ENCODE peak calls at places on chromosomes 16 and 17, in seven cellular contexts. A is tibial artery, G is AG09309, Q is spleen, Z is right atrium auricular region, M is stomach, F is heart right ventricle. P is an unnamed sample.

GRCh38 chr16:10885246-10885645 is 8.2 kb downstream of the CIITA start:
- DNase-seq in A (peak; percentile 62), M (no peak), F (no peak), G (no peak), Z (no peak), Q (no peak), P (peak; percentile 60)

GRCh38 chr16:77916111-77916510 is 106.2 kb upstream of the CLEC3A start:
- DNase-seq in Z (no peak), M (no peak), G (no peak), A (no peak), Q (no peak), F (no peak), P (no peak)

GRCh38 chr17:42009170-42009569 is 8.1 kb downstream of the DNAJC7 start:
- DNase-seq in Z (no peak), G (no peak), F (no peak), Q (no peak), M (no peak), A (no peak), P (no peak)

GRCh38 chr16:71273384-71273783 is 15.8 kb downstream of the CMTR2 start:
- DNase-seq in A (no peak), Q (no peak), F (no peak), M (no peak), G (no peak), Z (no peak), P (no peak)

GRCh38 chr16:17497648-17498047 is 26.9 kb upstream of the XYLT1 start:
- DNase-seq in G (no peak), F (no peak), Z (no peak), A (no peak), Q (no peak), M (no peak), P (no peak)

GRCh38 chr17:39002991-39003715 is 36.0 kb upstream of the FBXO47 start:
- DNase-seq in A (peak; percentile 92), G (peak; percentile 46), F (peak; percentile 91), Q (no peak), Z (peak; percentile 92), M (peak; percentile 42), P (peak; percentile 78)

GRCh38 chr16:14202697-14203096 is 131.6 kb downstream of the MRTFB start:
- DNase-seq in G (no peak), F (no peak), M (no peak), Z (no peak), A (no peak), Q (no peak), P (no peak)

GRCh38 chr17:45384047-45384799 is 48.4 kb downstream of the ARHGAP27 start:
- DNase-seq in A (no peak), G (no peak), F (no peak), M (no peak), Z (no peak), Q (no peak), P (no peak)

GRCh38 chr16:17367034-17367433 is 103.7 kb downstream of the XYLT1 start:
- DNase-seq in Q (peak; percentile 87), M (no peak), F (no peak), G (no peak), Z (no peak), A (no peak), P (no peak)

GRCh38 chr17:37055511-37055910 is 106.8 kb downstream of the AATF start:
- DNase-seq in G (no peak), A (no peak), Z (no peak), Q (no peak), M (no peak), F (no peak), P (no peak)

GRCh38 chr17:64626827-64627226 is 35.3 kb downstream of the SMURF2 start:
- DNase-seq in A (no peak), F (no peak), Q (no peak), Z (no peak), M (no peak), G (no peak), P (no peak)

GRCh38 chr16:81544691-81545365 is 100.2 kb downstream of the CMIP start:
- DNase-seq in F (no peak), Q (peak; percentile 61), G (no peak), M (no peak), A (no peak), Z (no peak), P (peak; percentile 44)

GRCh38 chr17:18021372-18021771 is 17.6 kb downstream of the ATPAF2 start:
- DNase-seq in G (no peak), Q (peak; percentile 24), F (no peak), M (no peak), Z (no peak), A (no peak), P (no peak)

GRCh38 chr16:30893082-30893743 is 664 bp downstream of the BCL7C start:
- DNase-seq in Q (peak; percentile 88), G (no peak), A (no peak), F (no peak), M (no peak), Z (no peak), P (peak; percentile 74)

GRCh38 chr17:11239379-11239970 is 1.5 kb upstream of the SHISA6 start:
- DNase-seq in F (no peak), A (no peak), G (no peak), M (no peak), Z (no peak), Q (no peak), P (no peak)

GRCh38 chr17:51869387-51869786 is 289.1 kb downstream of the CA10 start:
- DNase-seq in Z (no peak), Q (no peak), A (no peak), F (no peak), G (no peak), M (no peak), P (no peak)

GRCh38 chr16:71296584-71297133 is 7.5 kb upstream of the CMTR2 start:
- DNase-seq in F (no peak), Z (no peak), Q (no peak), A (no peak), G (no peak), M (no peak), P (no peak)

GRCh38 chr17:83133302-83134121 is 54.1 kb downstream of the METRNL start:
- DNase-seq in A (no peak), M (no peak), G (no peak), F (no peak), Q (peak; percentile 63), Z (no peak), P (peak; percentile 54)

GRCh38 chr17:4858880-4859260 is 25.7 kb downstream of the MINK1 start:
- DNase-seq in M (peak; percentile 59), Z (no peak), G (no peak), A (no peak), Q (no peak), F (peak; percentile 67), P (peak; percentile 73)

GRCh38 chr16:84613408-84614071 is 4.3 kb downstream of the COTL1 start:
- DNase-seq in Z (no peak), Q (no peak), G (no peak), F (no peak), A (no peak), M (no peak), P (peak; percentile 75)

GRCh38 chr16:10107081-10107480 is 75.1 kb downstream of the GRIN2A start:
- DNase-seq in F (no peak), M (no peak), Z (no peak), G (no peak), A (no peak), Q (no peak), P (no peak)

GRCh38 chr16:84175351-84176081 is 11.3 kb downstream of the TAF1C start:
- DNase-seq in A (peak; percentile 49), M (peak; percentile 55), F (no peak), G (no peak), Z (no peak), Q (peak; percentile 81), P (no peak)

GRCh38 chr16:87409781-87410180 is 17.6 kb downstream of the MAP1LC3B start:
- DNase-seq in A (no peak), Z (no peak), M (no peak), G (no peak), Q (peak; percentile 58), F (no peak), P (no peak)

GRCh38 chr17:4199818-4200402 is 56.9 kb downstream of the CYB5D2 start:
- DNase-seq in Z (no peak), G (no peak), A (no peak), F (no peak), M (no peak), Q (no peak), P (no peak)

GRCh38 chr16:68645494-68646388 is 631 bp downstream of the CDH3 start:
- DNase-seq in Z (no peak), A (no peak), G (no peak), M (no peak), Q (no peak), F (no peak), P (peak; percentile 67)

GRCh38 chr16:85042606-85043005 is 15.0 kb downstream of the KIAA0513 start:
- DNase-seq in A (no peak), F (no peak), G (no peak), Q (no peak), M (no peak), Z (no peak), P (no peak)

GRCh38 chr16:86392751-86393150 is 117.6 kb upstream of the FOXF1 start:
- DNase-seq in A (no peak), Z (no peak), F (no peak), M (no peak), G (no peak), Q (no peak), P (no peak)
- H3K4me3 ChIP-seq in A (no peak overlapping the region), Z (no peak overlapping the region), F (no peak overlapping the region), M (no peak overlapping the region), G (no peak overlapping the region), Q (no peak overlapping the region), P (no peak overlapping the region)

GRCh38 chr17:48561894-48562810 is 16.0 kb downstream of the HOXB4 start:
- DNase-seq in A (no peak), G (no peak), Z (no peak), F (no peak), M (no peak), Q (no peak), P (no peak)
- TF ChIP-seq CTCF in A (no peak), G (peak; percentile 10), Z (no peak), F (no peak), M (no peak), Q (no peak), P (no peak)

GRCh38 chr17:50169121-50169764 is 3.4 kb downstream of the SGCA start:
- DNase-seq in G (no peak), F (peak; percentile 57), M (no peak), Z (no peak), A (no peak), Q (peak; percentile 89), P (no peak)
- H3K4me3 ChIP-seq in G (no peak overlapping the region), F (no peak overlapping the region), M (no peak overlapping the region), Z (no peak overlapping the region), A (no peak overlapping the region), Q (no peak overlapping the region), P (no peak overlapping the region)

GRCh38 chr16:15942901-15943690 is 6.3 kb upstream of the ABCC1 start:
- DNase-seq in A (no peak), F (no peak), Q (no peak), M (no peak), G (no peak), Z (no peak), P (peak; percentile 1)

GRCh38 chr16:15948532-15949209 is 745 bp upstream of the ABCC1 start:
- DNase-seq in Z (no peak), Q (peak; percentile 66), G (no peak), F (no peak), A (no peak), M (no peak), P (peak; percentile 59)

GRCh38 chr16:15947983-15948509 is 1.4 kb upstream of the ABCC1 start:
- DNase-seq in M (no peak), Q (no peak), F (no peak), G (no peak), Z (no peak), A (no peak), P (no peak)

GRCh38 chr16:15949210-15950166 is at the start of gene ABCC1:
- DNase-seq in G (no peak), M (peak; percentile 57), F (peak; percentile 23), Q (peak; percentile 90), Z (no peak), A (no peak), P (peak; percentile 78)

GRCh38 chr16:15946257-15947044 is 3.0 kb upstream of the ABCC1 start:
- DNase-seq in A (no peak), M (no peak), Z (no peak), G (peak; percentile 85), F (no peak), Q (peak; percentile 32), P (no peak)
- TF ChIP-seq CTCF in A (peak; percentile 20), M (no peak), Z (no peak), G (no peak), F (no peak), Q (no peak), P (no peak)